ENCODE peak calls at places on chromosomes 12 and 14, in ten cellular contexts. O, J, V, U, H, L, F, G, Y and S are unnamed samples.

GRCh38 chr14:64698899-64699298 is 5.3 kb upstream of the PLEKHG3 start:
- DNase-seq in G (peak), Y (no peak), V (peak), L (peak), O (peak), J (no peak), U (no peak), H (no peak), F (no peak), S (no peak)

GRCh38 chr12:70117670-70118069 is 125.6 kb upstream of the CNOT2 start:
- DNase-seq in G (no peak), Y (no peak), O (no peak), F (no peak), H (no peak), L (no peak), V (no peak), J (no peak), U (no peak), S (no peak)

GRCh38 chr12:91918431-91918830 is 227.2 kb downstream of the BTG1 start:
- DNase-seq in U (no peak), V (no peak), O (no peak), J (no peak), F (no peak), Y (no peak), L (no peak), H (no peak), G (no peak), S (no peak)

GRCh38 chr12:121466800-121467637 is 67.1 kb downstream of the RNF34 start:
- DNase-seq in F (peak), H (peak), Y (peak), O (peak), U (peak), J (peak), L (peak), V (peak), G (peak), S (peak)

GRCh38 chr12:114668905-114669304 is 15.1 kb downstream of the TBX3 start:
- DNase-seq in H (no peak), Y (no peak), F (no peak), J (no peak), O (no peak), U (peak), G (no peak), L (no peak), V (no peak), S (no peak)

GRCh38 chr14:103520657-103521437 is 1.8 kb downstream of the CKB start:
- DNase-seq in O (peak), Y (no peak), L (peak), F (peak), V (peak), U (peak), G (peak), J (peak), H (peak), S (no peak)

GRCh38 chr14:44820230-44820964 is 141.3 kb downstream of the KLHL28 start:
- DNase-seq in Y (no peak), V (no peak), F (no peak), J (no peak), H (no peak), U (no peak), O (no peak), G (no peak), L (peak), S (no peak)

GRCh38 chr12:107736914-107737313 is 24.0 kb downstream of the PRDM4 start:
- DNase-seq in V (no peak), H (no peak), J (no peak), G (no peak), L (no peak), Y (no peak), U (no peak), F (no peak), O (peak), S (no peak)

GRCh38 chr14:69519701-69520100 is 35.2 kb downstream of the PLEKHD1 start:
- DNase-seq in U (no peak), Y (no peak), L (no peak), V (no peak), J (no peak), G (no peak), O (no peak), H (no peak), F (no peak), S (no peak)

GRCh38 chr14:23005451-23005850 is 4.5 kb downstream of the C14orf93 start:
- DNase-seq in O (no peak), G (no peak), L (no peak), V (no peak), U (no peak), F (no peak), H (no peak), J (no peak), Y (no peak), S (no peak)

GRCh38 chr12:119036878-119037493 is 55.6 kb downstream of the SRRM4 start:
- DNase-seq in G (no peak), L (no peak), F (no peak), J (no peak), O (peak), Y (no peak), V (peak), U (peak), H (no peak), S (no peak)

GRCh38 chr12:12510141-12510540 is 52.5 kb downstream of the DUSP16 start:
- DNase-seq in H (peak), O (no peak), V (no peak), G (no peak), L (peak), Y (peak), F (no peak), U (peak), J (no peak), S (no peak)

GRCh38 chr14:105489607-105490317 is 1.3 kb upstream of the TEDC1 start:
- DNase-seq in L (peak), F (peak), G (peak), O (peak), J (peak), V (peak), H (peak), Y (peak), U (peak), S (peak)

GRCh38 chr12:25500651-25501050 is 52.4 kb downstream of the LMNTD1 start:
- DNase-seq in F (no peak), H (no peak), L (no peak), G (no peak), J (no peak), V (no peak), Y (no peak), U (peak), O (no peak), S (no peak)

GRCh38 chr14:78319826-78320635 is 149.9 kb downstream of the NRXN3 start:
- DNase-seq in H (no peak), J (no peak), G (no peak), U (no peak), L (no peak), Y (no peak), F (no peak), O (no peak), V (no peak), S (no peak)

GRCh38 chr14:23564181-23564812 is 3.3 kb downstream of the AP1G2 start:
- DNase-seq in H (no peak), F (no peak), U (no peak), O (no peak), J (no peak), L (no peak), V (peak), G (no peak), Y (no peak), S (no peak)

GRCh38 chr14:39266589-39266870 is 32.8 kb downstream of the MIA2 start:
- DNase-seq in J (peak), F (no peak), U (peak), O (peak), V (peak), G (peak), L (no peak), Y (no peak), H (peak), S (peak)

GRCh38 chr14:34662558-34663088 is 32.7 kb upstream of the SNX6 start:
- DNase-seq in J (no peak), H (no peak), L (no peak), V (no peak), U (peak), G (no peak), F (no peak), Y (no peak), O (no peak), S (no peak)

GRCh38 chr14:67620217-67620789 is 583 bp downstream of the ARG2 start:
- DNase-seq in J (peak), U (peak), L (peak), V (peak), Y (no peak), G (peak), F (peak), H (peak), O (peak), S (no peak)

GRCh38 chr12:107761502-107761904 is 566 bp upstream of the PRDM4 start:
- DNase-seq in O (no peak), J (no peak), V (no peak), G (no peak), Y (no peak), F (no peak), L (no peak), H (no peak), U (peak), S (no peak)

GRCh38 chr14:99612065-99612736 is 8.2 kb upstream of the CCDC85C start:
- DNase-seq in J (no peak), V (peak), O (peak), L (no peak), F (no peak), H (no peak), G (no peak), U (no peak), Y (no peak), S (no peak)

GRCh38 chr14:89401241-89401640 is 15.8 kb downstream of the FOXN3 start:
- DNase-seq in J (no peak), F (no peak), O (no peak), H (no peak), U (no peak), Y (no peak), G (no peak), V (no peak), L (no peak), S (no peak)

GRCh38 chr14:89400529-89400928 is 16.5 kb downstream of the FOXN3 start:
- DNase-seq in V (no peak), O (no peak), U (no peak), F (no peak), J (no peak), Y (no peak), L (no peak), H (no peak), G (no peak), S (no peak)

GRCh38 chr14:89399157-89399556 is 17.9 kb downstream of the FOXN3 start:
- DNase-seq in U (no peak), L (no peak), F (no peak), Y (no peak), G (no peak), V (no peak), O (no peak), H (no peak), J (no peak), S (no peak)

GRCh38 chr14:89397569-89397968 is 19.5 kb downstream of the FOXN3 start:
- DNase-seq in Y (no peak), V (no peak), G (no peak), J (no peak), F (no peak), O (no peak), U (no peak), H (no peak), L (no peak), S (no peak)

DNA sequence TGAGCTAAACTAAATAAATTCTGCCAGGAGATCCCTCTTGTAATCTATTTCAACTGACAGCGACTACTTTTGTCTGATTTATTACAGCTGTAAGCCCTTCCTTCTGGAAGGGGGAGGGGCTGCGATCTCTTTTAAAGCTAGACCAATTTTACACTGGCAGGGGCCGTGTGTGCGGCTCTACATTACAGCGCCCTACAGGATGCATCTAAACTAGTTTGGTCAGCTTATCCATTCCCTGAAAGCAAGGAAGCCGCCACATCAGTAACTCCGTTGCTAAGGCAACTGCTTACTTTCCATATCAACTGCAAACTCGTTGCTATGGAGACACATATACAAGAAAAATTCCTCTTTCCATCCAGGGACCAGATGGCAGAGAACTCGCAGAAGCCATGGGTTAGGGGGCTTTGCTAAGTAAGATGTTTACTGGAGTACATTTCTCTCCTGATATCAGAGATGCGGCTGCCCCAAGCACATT is 17.4 kb downstream of the FOXN3 start:
- DNase-seq in G (no peak), U (peak), O (no peak), Y (peak), L (peak), H (peak), F (no peak), V (no peak), J (no peak), S (no peak)
- H3K27ac ChIP-seq in G (no peak), U (no peak), O (peak), Y (no peak), L (no peak), H (no peak), F (no peak), V (no peak), J (peak), S (peak)

GRCh38 chr12:122843472-122843871 is 8.2 kb downstream of the HIP1R start:
- DNase-seq in O (no peak), U (no peak), Y (no peak), H (no peak), V (no peak), G (no peak), F (no peak), L (no peak), J (no peak), S (no peak)
- H3K27ac ChIP-seq in O (no peak), U (no peak), Y (no peak), H (no peak), V (no peak), G (no peak), F (peak), L (no peak), J (no peak), S (peak)

GRCh38 chr12:50517456-50518048 is 12.8 kb downstream of the DIP2B start:
- DNase-seq in F (no peak), Y (peak), V (no peak), H (peak), L (peak), G (no peak), J (no peak), U (peak), O (no peak), S (no peak)

GRCh38 chr12:50520345-50520744 is 15.6 kb downstream of the DIP2B start:
- DNase-seq in U (no peak), Y (no peak), F (no peak), J (no peak), V (no peak), H (no peak), O (no peak), G (no peak), L (no peak), S (no peak)

GRCh38 chr12:50518129-50518528 is 13.3 kb downstream of the DIP2B start:
- DNase-seq in F (no peak), J (no peak), H (no peak), O (no peak), Y (no peak), U (no peak), V (no peak), L (no peak), G (no peak), S (no peak)

GRCh38 chr12:50523772-50524171 is 19.0 kb downstream of the DIP2B start:
- DNase-seq in Y (no peak), O (no peak), J (no peak), H (no peak), U (no peak), L (no peak), G (no peak), F (no peak), V (no peak), S (no peak)

GRCh38 chr12:50520808-50521207 is 16.0 kb downstream of the DIP2B start:
- DNase-seq in U (no peak), J (no peak), F (no peak), L (no peak), H (no peak), V (no peak), Y (no peak), G (no peak), O (no peak), S (no peak)
- H3K27ac ChIP-seq in U (no peak), J (peak), F (peak), L (no peak), H (no peak), V (no peak), Y (no peak), G (peak), O (peak), S (peak)

GRCh38 chr12:124828264-124829007 is 35.2 kb downstream of the SCARB1 start:
- DNase-seq in O (peak), V (peak), J (no peak), Y (no peak), F (no peak), G (peak), L (peak), U (peak), H (peak), S (no peak)
- H3K27ac ChIP-seq in O (peak), V (peak), J (no peak), Y (no peak), F (peak), G (peak), L (peak), U (peak), H (no peak), S (peak)